ENCODE peak calls at places on chromosomes 7 and 10, in six cellular contexts. Q is lower lobe of right lung, R is heart left ventricle, N is AG04450, X is Panc1, K is keratinocyte. E is an unnamed sample.

GRCh38 chr10:101693701-101694055 is 1.3 kb downstream of the FBXW4 start:
- DNase-seq in K (no peak), N (no peak), Q (no peak), R (no peak), X (no peak), E (no peak)

GRCh38 chr7:100603697-100604077 is 1.5 kb downstream of the PCOLCE start:
- DNase-seq in N (no peak), Q (no peak), X (no peak), K (no peak), R (no peak), E (no peak)

GRCh38 chr10:118501171-118501570 is 94.3 kb downstream of the PRLHR start:
- DNase-seq in N (no peak), Q (no peak), X (no peak), K (peak), R (no peak), E (no peak)

GRCh38 chr7:75798770-75799169 is 14.8 kb downstream of the CCL24 start:
- DNase-seq in N (no peak), K (no peak), X (no peak), R (no peak), Q (no peak), E (no peak)

GRCh38 chr10:87767253-87767652 is 50.8 kb downstream of the ATAD1 start:
- DNase-seq in N (no peak), Q (no peak), K (no peak), X (no peak), R (no peak), E (no peak)

GRCh38 chr10:117541909-117542705 is 439 bp upstream of the EMX2 start:
- DNase-seq in N (no peak), R (no peak), Q (no peak), K (peak), X (no peak), E (peak)

GRCh38 chr7:84629216-84629615 is 434.6 kb upstream of the SEMA3A start:
- DNase-seq in Q (no peak), X (no peak), N (no peak), R (no peak), K (no peak), E (no peak)

GRCh38 chr7:43332193-43332796 is 219.8 kb downstream of the HECW1 start:
- DNase-seq in Q (no peak), R (no peak), N (no peak), K (no peak), X (no peak), E (no peak)

GRCh38 chr10:122505011-122505410 is 43.7 kb downstream of the HTRA1 start:
- DNase-seq in Q (no peak), R (no peak), X (no peak), N (no peak), K (no peak), E (no peak)

GRCh38 chr10:132578287-132578951 is 40.8 kb downstream of the INPP5A start:
- DNase-seq in Q (no peak), X (no peak), R (no peak), N (no peak), K (no peak), E (no peak)

GRCh38 chr10:71731791-71732190 is 12.2 kb upstream of the C10orf105 start:
- DNase-seq in R (no peak), X (no peak), Q (no peak), K (no peak), N (no peak), E (no peak)

GRCh38 chr7:49774459-49775064 is 1.1 kb downstream of the VWC2 start:
- DNase-seq in K (no peak), X (no peak), Q (no peak), N (no peak), R (peak), E (no peak)
- H3K4me3 ChIP-seq in K (no peak), X (no peak), Q (peak), N (no peak), R (peak), E (no peak)

DNA sequence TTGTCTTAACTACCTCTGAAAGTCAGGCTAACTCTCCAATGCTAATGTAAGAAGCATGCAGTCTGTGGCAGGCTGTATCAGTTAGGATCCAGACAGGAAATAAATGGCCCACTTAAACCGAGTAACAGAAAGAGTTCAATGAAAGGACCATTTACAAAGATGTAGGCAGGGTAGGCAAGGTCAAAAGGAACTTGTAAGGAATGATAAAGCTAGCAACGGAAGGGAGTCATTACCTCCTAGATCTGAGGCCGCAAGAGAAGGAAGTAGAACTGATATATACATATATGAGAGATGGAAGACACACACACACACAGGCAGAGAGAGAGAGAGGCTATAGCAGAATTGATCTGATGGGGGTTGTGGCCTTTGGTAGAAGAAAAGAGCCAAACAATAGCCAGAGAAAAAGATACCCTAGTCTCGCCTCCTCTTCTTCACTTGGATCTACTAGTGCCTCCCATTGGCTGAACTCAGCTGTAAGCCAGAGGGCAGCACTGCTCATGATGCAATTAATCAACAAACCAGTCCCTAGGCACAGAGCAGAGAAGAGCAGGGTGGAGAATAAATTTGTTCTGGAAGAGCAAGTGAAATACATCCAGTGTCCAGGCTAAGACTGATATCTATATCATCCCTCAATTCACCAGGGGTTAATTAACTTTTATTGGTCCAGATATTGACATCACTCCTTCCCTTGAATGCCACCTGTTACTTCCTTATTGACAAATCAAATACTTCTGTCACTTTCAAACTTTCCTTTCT is 91.2 kb downstream of the LSMEM1 start:
- DNase-seq in K (no peak), X (no peak), N (no peak), Q (no peak), R (no peak), E (no peak)
- TF ChIP-seq CTCF in K (no peak), X (peak), N (no peak), Q (no peak), R (peak), E (peak)

GRCh38 chr7:27101188-27101905 is 1.1 kb downstream of the HOXA2 start:
- DNase-seq in N (no peak), K (no peak), Q (no peak), X (no peak), R (no peak), E (no peak)
- H3K4me3 ChIP-seq in N (peak), K (peak), Q (peak), X (peak), R (peak), E (peak)

GRCh38 chr7:88759216-88759955 is at the start of gene ZNF804B:
- DNase-seq in X (no peak), Q (no peak), K (no peak), N (no peak), R (peak), E (no peak)
- TF ChIP-seq CTCF in X (peak), Q (no peak), K (no peak), N (no peak), R (no peak), E (no peak)

GRCh38 chr7:45086348-45087065 is 2.3 kb downstream of the NACAD start:
- DNase-seq in N (no peak), Q (no peak), R (peak), K (no peak), X (no peak), E (no peak)

GRCh38 chr7:45089314-45089891 is 634 bp upstream of the NACAD start:
- DNase-seq in N (no peak), X (no peak), R (peak), Q (no peak), K (no peak), E (no peak)

GRCh38 chr7:45087301-45088145 is 1.2 kb downstream of the NACAD start:
- DNase-seq in X (no peak), R (peak), K (no peak), Q (no peak), N (no peak), E (no peak)

GRCh38 chr7:45088821-45089313 is at the start of gene NACAD:
- DNase-seq in K (no peak), N (no peak), Q (no peak), X (no peak), R (peak), E (no peak)

GRCh38 chr7:45088146-45088701 is 545 bp downstream of the NACAD start:
- DNase-seq in N (no peak), R (peak), X (no peak), Q (no peak), K (no peak), E (no peak)
- H3K4me3 ChIP-seq in N (peak), R (peak), X (no peak), Q (peak), K (no peak), E (no peak)

GRCh38 chr10:23081891-23082290 is 13.5 kb upstream of the MSRB2 start:
- DNase-seq in X (no peak), N (no peak), K (no peak), Q (no peak), R (no peak), E (no peak)
- TF ChIP-seq CTCF in X (peak), N (peak), K (peak), Q (peak), R (peak), E (peak)

E was measured in epithelial cell of proximal tubule.